ENCODE peak calls at places on chromosomes 6 and 20, in five cellular contexts. G is breast epithelium, X is brain microvascular endothelial cell, B is GM13976, T is fibroblast of the aortic adventitia. M is an unnamed sample.

GRCh38 chr20:31517373-31517772 is 3.1 kb downstream of the HM13 start:
- DNase-seq in G (no peak), X (peak), B (no peak), T (peak), M (peak)

GRCh38 chr6:167030222-167031072 is 31.2 kb downstream of the CEP43 start:
- DNase-seq in T (no peak), B (no peak), X (no peak), G (no peak), M (no peak)

GRCh38 chr6:134145786-134146185 is 93.4 kb upstream of the SLC2A12 start:
- DNase-seq in T (peak), X (peak), G (no peak), B (no peak), M (no peak)

GRCh38 chr6:99602519-99603420 is 3.9 kb upstream of the PRDM13 start:
- DNase-seq in B (no peak), X (no peak), G (no peak), T (no peak), M (no peak)

GRCh38 chr6:53894086-53894485 is 99.3 kb downstream of the LRRC1 start:
- DNase-seq in T (peak), B (no peak), X (no peak), G (no peak), M (no peak)

GRCh38 chr20:56776345-56776744 is 147.2 kb downstream of the TFAP2C start:
- DNase-seq in X (no peak), G (no peak), T (no peak), B (no peak), M (no peak)

GRCh38 chr6:135265278-135265677 is 84.2 kb downstream of the MYB start:
- DNase-seq in G (no peak), T (no peak), B (no peak), X (no peak), M (no peak)

GRCh38 chr6:160394654-160395035 is 46.5 kb downstream of the SLC22A3 start:
- DNase-seq in B (no peak), X (no peak), T (no peak), G (no peak), M (no peak)

GRCh38 chr6:105494688-105495087 is 91.8 kb upstream of the PREP start:
- DNase-seq in X (no peak), T (no peak), B (no peak), G (no peak), M (no peak)

GRCh38 chr20:53815509-53815908 is 221.9 kb upstream of the ZNF217 start:
- DNase-seq in T (no peak), G (no peak), X (no peak), B (no peak), M (no peak)

GRCh38 chr6:97677626-97678025 is 394.6 kb upstream of the MMS22L start:
- DNase-seq in B (no peak), G (no peak), X (no peak), T (no peak), M (no peak)

GRCh38 chr6:47162793-47163192 is 120.7 kb upstream of the ADGRF1 start:
- DNase-seq in X (no peak), G (no peak), T (no peak), B (no peak), M (no peak)

GRCh38 chr6:112618796-112619195 is 271.7 kb downstream of the RFPL4B start:
- DNase-seq in T (no peak), G (no peak), B (no peak), X (peak), M (no peak)

GRCh38 chr6:107219851-107220250 is 104.5 kb upstream of the BEND3 start:
- DNase-seq in B (no peak), G (no peak), X (no peak), T (no peak), M (no peak)

GRCh38 chr6:104705095-104705707 is 154.5 kb downstream of the HACE1 start:
- DNase-seq in X (peak), B (no peak), T (peak), G (no peak), M (no peak)

GRCh38 chr6:164741938-164742451 is 567.4 kb downstream of the C6orf118 start:
- DNase-seq in B (no peak), X (no peak), T (no peak), G (no peak), M (no peak)

GRCh38 chr6:317452-318144 is 25.3 kb downstream of the DUSP22 start:
- DNase-seq in B (peak), X (no peak), G (no peak), T (no peak), M (no peak)

GRCh38 chr6:130001229-130001554 is 17.2 kb upstream of the L3MBTL3 start:
- DNase-seq in X (no peak), T (no peak), B (no peak), G (no peak), M (no peak)

GRCh38 chr6:36083446-36083845 is 46.9 kb upstream of the MAPK13 start:
- DNase-seq in G (no peak), T (no peak), X (no peak), B (no peak), M (no peak)

GRCh38 chr6:168320661-168321060 is 1.1 kb upstream of the DACT2 start:
- DNase-seq in B (no peak), G (no peak), X (no peak), T (no peak), M (no peak)

GRCh38 chr6:1535295-1535694 is 74.4 kb upstream of the FOXC1 start:
- DNase-seq in T (peak), B (no peak), X (peak), G (no peak), M (no peak)

GRCh38 chr6:71420693-71421328 is 132.2 kb downstream of the OGFRL1 start:
- DNase-seq in B (peak), X (peak), G (peak), T (peak), M (peak)

GRCh38 chr6:43219119-43219518 is 10.2 kb downstream of the DNPH1 start:
- DNase-seq in B (no peak), T (no peak), X (no peak), G (no peak), M (no peak)

GRCh38 chr6:168950500-168951223 is 303.0 kb downstream of the THBS2 start:
- DNase-seq in T (peak), X (no peak), B (no peak), G (no peak), M (no peak)

GRCh38 chr20:46683620-46683938 is 5.7 kb downstream of the TP53RK start:
- DNase-seq in X (no peak), B (no peak), T (no peak), G (no peak), M (no peak)

GRCh38 chr6:41199427-41200246 is 1.3 kb downstream of the TREML2 start:
- DNase-seq in X (no peak), B (peak), T (no peak), G (no peak), M (no peak)

GRCh38 chr20:58542411-58543095 is 27.4 kb upstream of the APCDD1L start:
- DNase-seq in X (no peak), T (no peak), B (no peak), G (peak), M (no peak)

GRCh38 chr6:158506577-158506976 is 53.3 kb upstream of the TMEM181 start:
- DNase-seq in X (no peak), T (no peak), B (no peak), G (no peak), M (no peak)

GRCh38 chr6:44630125-44631028 is 242.9 kb downstream of the CDC5L start:
- DNase-seq in G (no peak), B (peak), T (peak), X (peak), M (no peak)

GRCh38 chr6:4607026-4607704 is 169.0 kb upstream of the CDYL start:
- DNase-seq in G (no peak), T (peak), X (peak), B (no peak), M (no peak)

GRCh38 chr20:57983082-57983481 is 245.4 kb downstream of the ANKRD60 start:
- DNase-seq in G (no peak), T (no peak), X (no peak), B (no peak), M (no peak)

DNA sequence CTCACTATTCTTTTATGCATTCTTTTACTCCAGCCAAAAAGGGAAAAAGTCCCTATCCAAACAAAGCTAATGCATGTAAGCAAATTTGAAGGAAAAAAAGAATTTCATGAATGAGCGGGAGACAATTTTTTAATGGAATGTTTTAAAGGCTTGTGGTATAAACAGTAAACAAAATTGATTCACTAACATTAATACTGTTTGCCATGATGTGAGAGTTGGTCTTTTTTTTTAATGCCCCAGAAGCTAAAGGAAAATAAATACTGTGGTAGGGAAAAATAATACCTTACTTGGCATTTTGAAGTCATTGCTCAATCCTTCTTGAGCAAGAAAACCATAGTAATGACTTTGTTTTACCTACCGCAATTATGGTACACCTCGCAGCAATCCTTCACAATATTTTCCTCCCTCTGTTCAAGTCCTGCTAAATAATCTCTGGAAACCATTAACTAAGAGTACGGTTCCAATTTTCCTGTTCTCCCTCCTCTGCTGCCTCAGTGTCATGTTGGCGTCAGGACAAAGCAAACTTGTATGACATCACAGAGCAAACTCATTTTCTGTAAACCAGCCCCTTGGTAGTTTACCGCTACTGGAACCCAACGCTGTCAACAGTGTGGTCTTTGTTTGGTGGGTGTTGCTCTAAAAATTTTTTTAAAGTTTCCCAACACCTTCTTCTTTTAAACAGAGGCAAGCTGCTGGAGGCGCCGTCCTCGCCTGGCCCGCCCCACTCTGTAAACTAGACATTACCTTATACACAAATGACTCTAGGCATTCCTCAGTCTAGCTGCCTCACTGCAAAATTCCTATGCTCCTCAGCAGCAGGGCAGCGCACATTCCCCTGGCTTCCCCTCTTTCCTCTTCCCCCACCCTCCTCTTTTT is 78.8 kb downstream of the BACH2 start:
- DNase-seq in T (no peak), B (no peak), X (no peak), G (no peak), M (peak)
- TF ChIP-seq CTCF in T (no peak), B (no peak), X (no peak), G (no peak), M (no peak)

DNA sequence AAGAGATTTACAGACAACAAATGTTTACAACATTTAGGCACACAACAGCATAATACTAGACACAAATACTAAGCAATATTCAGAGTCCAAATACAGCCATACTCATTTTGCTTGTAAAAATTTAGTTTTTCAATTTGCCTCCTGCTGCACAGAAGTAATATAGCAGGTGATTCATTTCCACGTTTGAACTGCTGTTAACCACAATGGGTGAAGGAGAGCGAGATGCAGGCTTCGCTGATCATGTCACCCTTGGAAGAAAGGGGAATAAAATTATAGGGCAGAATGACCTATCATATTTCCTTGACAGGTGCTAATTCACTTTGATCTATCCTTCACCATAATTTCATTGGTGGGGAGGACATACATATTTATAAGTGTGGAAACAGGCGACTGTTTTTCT is 643.8 kb upstream of the AGPAT4 start:
- DNase-seq in X (no peak), B (no peak), T (no peak), G (no peak), M (no peak)
- TF ChIP-seq CTCF in X (no peak), B (no peak), T (no peak), G (no peak), M (no peak)

DNA sequence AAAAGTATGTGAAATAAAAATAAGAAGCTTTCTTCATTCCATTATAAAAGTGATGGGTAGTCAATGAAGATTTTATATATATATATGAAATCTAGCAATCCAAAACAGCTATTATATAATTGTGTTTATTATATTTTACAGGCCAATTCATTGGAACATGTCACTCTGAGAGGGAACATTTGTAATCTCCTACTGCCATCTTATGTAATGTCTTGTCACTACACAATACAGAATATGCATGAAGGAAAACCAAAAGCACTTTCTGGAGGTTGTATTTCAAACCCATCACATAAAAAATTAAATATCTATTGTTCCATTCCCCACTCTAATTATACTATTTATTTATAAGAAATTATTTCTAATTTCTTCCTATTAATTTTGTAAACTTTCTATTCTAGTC is 31.5 kb upstream of the IRAK1BP1 start:
- DNase-seq in T (peak), X (no peak), G (no peak), B (no peak), M (no peak)
- TF ChIP-seq CTCF in T (no peak), X (peak), G (no peak), B (no peak), M (peak)

GRCh38 chr6:3296537-3297453 is 38.0 kb downstream of the PSMG4 start:
- DNase-seq in T (no peak), X (peak), B (no peak), G (peak), M (no peak)

GRCh38 chr6:3293271-3294155 is 34.8 kb downstream of the PSMG4 start:
- DNase-seq in B (no peak), X (no peak), G (peak), T (no peak), M (no peak)

GRCh38 chr6:3296113-3296512 is 37.4 kb downstream of the PSMG4 start:
- DNase-seq in B (no peak), X (no peak), T (no peak), G (peak), M (no peak)

GRCh38 chr6:3294396-3294795 is 35.6 kb downstream of the PSMG4 start:
- DNase-seq in X (no peak), B (no peak), G (peak), T (no peak), M (no peak)

GRCh38 chr6:3294921-3295871 is 36.4 kb downstream of the PSMG4 start:
- DNase-seq in T (no peak), B (no peak), X (no peak), G (peak), M (no peak)
- TF ChIP-seq CTCF in T (peak), B (no peak), X (peak), G (no peak), M (peak)

GRCh38 chr6:109381007-109381746 is 1.1 kb downstream of the CD164 start:
- DNase-seq in X (no peak), T (peak), G (no peak), B (no peak), M (no peak)

GRCh38 chr6:109383438-109383940 is 1.2 kb upstream of the CD164 start:
- DNase-seq in T (no peak), G (no peak), B (no peak), X (no peak), M (no peak)

GRCh38 chr6:109381747-109382575 is at the start of gene CD164:
- DNase-seq in T (peak), B (peak), X (peak), G (peak), M (peak)

GRCh38 chr6:109379706-109380105 is 2.6 kb downstream of the CD164 start:
- DNase-seq in T (peak), B (no peak), G (no peak), X (peak), M (no peak)

GRCh38 chr6:109382576-109383437 is 540 bp upstream of the CD164 start:
- DNase-seq in X (peak), G (peak), B (peak), T (peak), M (peak)
- TF ChIP-seq CTCF in X (peak), G (peak), B (peak), T (peak), M (peak)

GRCh38 chr6:30591008-30591407 is 19.8 kb downstream of the ABCF1 start:
- DNase-seq in B (no peak), G (no peak), X (no peak), T (peak), M (no peak)

GRCh38 chr6:30589754-30590358 is 18.6 kb downstream of the ABCF1 start:
- DNase-seq in T (no peak), G (no peak), B (no peak), X (no peak), M (no peak)

GRCh38 chr6:30590509-30590908 is 19.3 kb downstream of the ABCF1 start:
- DNase-seq in X (no peak), G (no peak), T (no peak), B (no peak), M (no peak)

DNA sequence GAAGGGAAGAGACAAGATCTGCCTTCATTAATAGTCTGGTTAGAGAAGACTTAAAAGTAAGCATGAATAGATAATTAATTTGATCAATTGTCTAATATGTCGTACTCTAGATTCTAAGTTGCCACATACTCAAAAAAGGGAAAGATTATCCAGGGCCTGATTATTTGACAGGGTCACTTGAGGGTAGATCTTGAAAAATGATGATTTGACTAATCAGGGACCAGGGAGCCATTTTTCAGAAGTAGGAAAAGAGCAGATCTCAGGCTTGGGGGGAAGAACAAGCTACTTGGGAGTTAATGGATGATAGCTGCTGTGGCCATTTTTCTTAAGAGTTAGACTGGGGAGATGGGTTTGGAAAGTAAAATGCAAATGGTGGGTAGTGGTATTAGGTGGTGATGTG is 21.0 kb downstream of the ABCF1 start:
- DNase-seq in X (no peak), G (no peak), B (no peak), T (no peak), M (no peak)
- TF ChIP-seq CTCF in X (no peak), G (no peak), B (no peak), T (no peak), M (no peak)

GRCh38 chr20:4328541-4328940 is 313.2 kb upstream of the RNF24 start:
- DNase-seq in B (no peak), G (no peak), T (no peak), X (no peak), M (no peak)

GRCh38 chr20:4332466-4332865 is 317.1 kb upstream of the RNF24 start:
- DNase-seq in G (no peak), X (no peak), B (no peak), T (no peak), M (no peak)

GRCh38 chr20:4326194-4327065 is 311.1 kb upstream of the RNF24 start:
- DNase-seq in G (no peak), B (no peak), T (no peak), X (no peak), M (no peak)

GRCh38 chr20:4327956-4328355 is 312.6 kb upstream of the RNF24 start:
- DNase-seq in X (no peak), T (no peak), G (no peak), B (no peak), M (no peak)

DNA sequence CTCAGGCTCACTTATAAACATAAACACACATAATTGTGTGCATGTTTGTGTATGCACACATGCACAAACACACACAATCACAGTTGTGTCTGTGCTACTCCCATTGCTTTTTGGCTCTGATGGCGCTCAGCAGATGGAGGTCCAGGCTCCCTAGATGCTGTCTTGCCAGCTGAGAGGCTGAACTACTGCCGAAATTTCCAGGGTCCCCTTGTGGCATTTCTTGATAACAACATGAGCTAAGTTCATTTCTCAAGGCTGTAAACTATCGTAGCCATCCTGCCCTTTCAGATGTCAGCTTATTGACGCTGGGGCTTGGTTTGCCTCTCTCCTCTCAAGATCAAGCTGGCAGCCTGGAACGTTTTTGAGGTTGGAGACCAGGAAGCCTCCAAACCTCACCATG is 313.9 kb upstream of the RNF24 start:
- DNase-seq in G (no peak), B (no peak), T (no peak), X (no peak), M (no peak)
- TF ChIP-seq CTCF in G (no peak), B (no peak), T (no peak), X (no peak), M (no peak)